ENCODE peak calls at places on chromosomes 3 and 15, in four cellular contexts. Q, D, I and T are unnamed samples. For H3K4me1 and H3K9me3, the result is how much of the 10 kb centered on the place peaks cover.

GRCh38 chr15:50114381-50114780 is 4.7 kb downstream of the ATP8B4 start:
- DNase-seq in D (no peak), Q (no peak), I (no peak), T (no peak)

GRCh38 chr3:133578548-133579191 is 5.2 kb downstream of the CDV3 start:
- DNase-seq in D (no peak), Q (no peak), I (peak), T (peak)

GRCh38 chr3:16507540-16508241 is 5.8 kb downstream of the RFTN1 start:
- DNase-seq in D (no peak), I (no peak), Q (no peak), T (no peak)

GRCh38 chr15:40878785-40879184 is 4.8 kb upstream of the RHOV start:
- DNase-seq in I (peak), D (no peak), Q (no peak), T (no peak)

GRCh38 chr3:195064300-195064931 is 206.5 kb downstream of the XXYLT1 start:
- DNase-seq in Q (no peak), I (no peak), D (no peak), T (no peak)

GRCh38 chr3:97958396-97958795 is 13.8 kb downstream of the RIOX2 start:
- DNase-seq in I (no peak), Q (no peak), D (no peak), T (no peak)

GRCh38 chr15:80423215-80423614 is 19.0 kb downstream of the ARNT2 start:
- DNase-seq in D (no peak), Q (no peak), I (no peak), T (no peak)

GRCh38 chr3:97880267-97880666 is 58.5 kb downstream of the CRYBG3 start:
- DNase-seq in D (no peak), I (no peak), Q (no peak), T (no peak)

GRCh38 chr3:107798381-107798780 is 275.6 kb downstream of the BBX start:
- DNase-seq in Q (no peak), I (no peak), D (no peak), T (no peak)

GRCh38 chr15:34233614-34234013 is 8.8 kb downstream of the EMC4 start:
- DNase-seq in D (no peak), Q (no peak), I (no peak), T (no peak)

GRCh38 chr3:84906065-84906464 is 52.7 kb upstream of the CADM2 start:
- DNase-seq in I (no peak), D (no peak), Q (no peak), T (no peak)

GRCh38 chr15:70089692-70089971 is 8.1 kb downstream of the TLE3 start:
- DNase-seq in Q (no peak), D (no peak), I (no peak), T (no peak)

GRCh38 chr3:160001850-160002623 is 13.4 kb downstream of the IL12A start:
- DNase-seq in Q (no peak), D (peak), I (no peak), T (no peak)

GRCh38 chr15:90043611-90044010 is 42.5 kb downstream of the ZNF710 start:
- DNase-seq in I (no peak), Q (no peak), D (no peak), T (no peak)

GRCh38 chr15:90044191-90044590 is 43.1 kb downstream of the ZNF710 start:
- DNase-seq in Q (no peak), I (no peak), D (no peak), T (no peak)

GRCh38 chr15:90042766-90043525 is 41.8 kb downstream of the ZNF710 start:
- DNase-seq in I (no peak), D (no peak), Q (no peak), T (no peak)

GRCh38 chr15:90046289-90046688 is 45.2 kb downstream of the ZNF710 start:
- DNase-seq in Q (no peak), D (no peak), I (no peak), T (no peak)

DNA sequence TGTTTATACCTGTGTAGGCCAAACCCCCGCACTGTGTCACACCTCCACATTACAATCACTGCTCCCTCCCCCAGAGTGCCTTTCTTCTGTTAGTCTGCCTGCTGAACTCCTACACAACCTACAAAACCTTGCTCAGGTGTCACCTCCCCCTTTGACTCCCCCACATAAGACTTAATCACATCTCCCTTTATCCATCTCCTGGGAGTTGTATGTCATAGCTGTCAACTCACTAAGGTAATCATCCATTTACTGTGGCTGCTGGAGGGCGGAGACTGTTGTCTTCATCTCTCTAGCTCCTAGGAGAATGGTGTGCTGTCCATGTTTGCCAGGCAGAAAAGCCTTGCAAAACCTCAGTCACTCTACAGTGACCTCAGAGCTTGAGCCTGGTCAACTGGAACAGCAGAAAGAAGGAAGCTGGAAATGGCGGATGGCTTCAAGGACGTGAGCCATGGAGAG is 43.8 kb downstream of the ZNF710 start:
- DNase-seq in I (no peak), Q (no peak), D (no peak), T (no peak)
- H3K4me1 ChIP-seq in I (under half), Q (under half), D (under half), T (under half)

GRCh38 chr3:138642927-138643253 is 34.3 kb downstream of the FAIM start:
- DNase-seq in I (no peak), Q (no peak), D (no peak), T (no peak)
- H3K9me3 ChIP-seq in I (under half), Q (under half), D (under half), T (under half)

GRCh38 chr3:105745046-105745445 is 123.8 kb downstream of the CBLB start:
- DNase-seq in I (no peak), D (no peak), Q (no peak), T (no peak)
- H3K4me1 ChIP-seq in I (under half), D (under half), Q (under half), T (half or more)

GRCh38 chr3:149832086-149832485 is 19.1 kb downstream of the RNF13 start:
- DNase-seq in Q (no peak), I (no peak), D (no peak), T (no peak)
- H3K9me3 ChIP-seq in Q (half or more), I (under half), D (under half), T (under half)

GRCh38 chr3:150925751-150926201 is 20.5 kb upstream of the MINDY4B start:
- DNase-seq in D (no peak), I (peak), Q (peak), T (no peak)

GRCh38 chr3:150928234-150928633 is 23.0 kb upstream of the MINDY4B start:
- DNase-seq in I (no peak), D (no peak), Q (no peak), T (no peak)

GRCh38 chr3:150922611-150923010 is 17.4 kb upstream of the MINDY4B start:
- DNase-seq in D (no peak), I (no peak), Q (no peak), T (no peak)

GRCh38 chr3:150930839-150931238 is 25.6 kb upstream of the MINDY4B start:
- DNase-seq in Q (no peak), D (no peak), I (no peak), T (no peak)

GRCh38 chr3:150926328-150926727 is 21.1 kb upstream of the MINDY4B start:
- DNase-seq in I (no peak), D (no peak), Q (no peak), T (no peak)
- H3K4me1 ChIP-seq in I (under half), D (under half), Q (under half), T (under half)

GRCh38 chr3:75260-75659 is 121.3 kb upstream of the CHL1 start:
- DNase-seq in D (no peak), I (no peak), Q (no peak), T (no peak)
- H3K9me3 ChIP-seq in D (under half), I (under half), Q (under half), T (under half)

GRCh38 chr3:37922721-37923575 is 61.3 kb downstream of the CTDSPL start:
- DNase-seq in I (no peak), Q (no peak), D (no peak), T (no peak)
- H3K4me1 ChIP-seq in I (under half), Q (under half), D (under half), T (under half)